ENCODE peak calls at places on chromosomes 7 and 10, in eight cellular contexts. R, J, V, W, O, U, I and F are unnamed samples.

GRCh38 chr10:77970869-77971803 is 44.6 kb upstream of the DLG5 start:
- DNase-seq in R (no peak), J (no peak), V (no peak), W (no peak), O (peak), U (no peak), I (no peak), F (peak)

GRCh38 chr10:22518167-22518724 is 172.9 kb downstream of the SPAG6 start:
- DNase-seq in R (no peak), J (no peak), V (peak), W (no peak), O (no peak), U (no peak), I (no peak), F (no peak)

GRCh38 chr10:785539-786214 is 96.2 kb upstream of the DIP2C start:
- DNase-seq in R (peak), J (no peak), V (no peak), W (peak), O (no peak), U (no peak), I (no peak), F (no peak)

GRCh38 chr7:66682350-66683093 is 53.8 kb downstream of the KCTD7 start:
- DNase-seq in R (no peak), J (no peak), V (no peak), W (no peak), O (peak), U (no peak), I (no peak), F (peak)

GRCh38 chr10:6678211-6678803 is 98.2 kb upstream of the PRKCQ start:
- DNase-seq in R (peak), J (no peak), V (no peak), W (peak), O (peak), U (peak), I (no peak), F (peak)

GRCh38 chr10:95660283-95660682 is 3.8 kb upstream of the ALDH18A1 start:
- DNase-seq in R (no peak), J (no peak), V (no peak), W (no peak), O (peak), U (no peak), I (no peak), F (no peak)

GRCh38 chr10:116669832-116670644 is 49.3 kb downstream of the PNLIPRP2 start:
- DNase-seq in R (no peak), J (no peak), V (no peak), W (no peak), O (peak), U (no peak), I (no peak), F (no peak)

GRCh38 chr10:7053195-7053594 is 357.6 kb downstream of the SFMBT2 start:
- DNase-seq in R (no peak), J (no peak), V (no peak), W (no peak), O (no peak), U (no peak), I (no peak), F (no peak)

GRCh38 chr7:139825666-139826290 is 3.3 kb upstream of the TBXAS1 start:
- DNase-seq in R (no peak), J (no peak), V (no peak), W (no peak), O (peak), U (no peak), I (no peak), F (no peak)

GRCh38 chr10:113665806-113666354 is 2.0 kb upstream of the NRAP start:
- DNase-seq in R (no peak), J (no peak), V (no peak), W (no peak), O (peak), U (no peak), I (peak), F (peak)

GRCh38 chr7:124349443-124349842 is 316.6 kb upstream of the TMEM229A start:
- DNase-seq in R (no peak), J (no peak), V (no peak), W (no peak), O (no peak), U (no peak), I (no peak), F (no peak)

GRCh38 chr10:83545901-83546391 is 593.4 kb upstream of the GHITM start:
- DNase-seq in R (no peak), J (no peak), V (no peak), W (no peak), O (no peak), U (no peak), I (no peak), F (no peak)

GRCh38 chr10:132194726-132195125 is 8.0 kb downstream of the DPYSL4 start:
- DNase-seq in R (no peak), J (peak), V (no peak), W (no peak), O (no peak), U (no peak), I (no peak), F (no peak)